ENCODE peak calls at places on chromosomes 5 and 9, in eight cellular contexts. V is activated naive CD4-positive, alpha-beta T cell; L is CD8-positive, alpha-beta memory T cell; N is epithelial cell of esophagus; R is NCI-H1092; O is SK-N-SH; E is stimulated activated naive CD4-positive, alpha-beta T cell; J is WTC11. K is an unnamed sample.

GRCh38 chr5:60577116-60577515 is 122.8 kb downstream of the DEPDC1B start:
- DNase-seq in V (no peak), L (no peak), N (no peak), R (no peak), O (no peak), E (no peak), J (no peak), K (no peak)

GRCh38 chr5:171415115-171415730 is 4.2 kb upstream of the FGF18 start:
- DNase-seq in V (no peak), L (no peak), N (peak), R (no peak), O (no peak), E (no peak), J (no peak), K (no peak)

GRCh38 chr5:150600951-150601773 is 39.3 kb upstream of the SYNPO start:
- DNase-seq in V (no peak), L (no peak), N (peak), R (no peak), O (peak), E (no peak), J (no peak), K (no peak)

GRCh38 chr9:91813261-91813795 is 136.7 kb downstream of the ROR2 start:
- DNase-seq in V (no peak), L (no peak), N (no peak), R (no peak), O (no peak), E (no peak), J (no peak), K (peak)

GRCh38 chr5:173472784-173473278 is 143.6 kb downstream of the BOD1 start:
- DNase-seq in V (no peak), L (no peak), N (no peak), R (no peak), O (no peak), E (no peak), J (no peak), K (no peak)

GRCh38 chr9:28970241-28970654 is 1397.0 kb upstream of the C9orf72 start:
- DNase-seq in V (no peak), L (no peak), N (no peak), R (no peak), O (no peak), E (no peak), J (peak), K (no peak)

GRCh38 chr5:152595327-152595890 is 190.3 kb upstream of the NMUR2 start:
- DNase-seq in V (no peak), L (no peak), N (no peak), R (no peak), O (no peak), E (no peak), J (no peak), K (no peak)

GRCh38 chr5:72633041-72633445 is 125.8 kb upstream of the ZNF366 start:
- DNase-seq in V (no peak), L (no peak), N (no peak), R (no peak), O (no peak), E (no peak), J (no peak), K (no peak)